ENCODE peak calls at places on chromosomes 5 and 9, in ten cellular contexts. K is ACHN; L is adrenal gland; F is anterior cingulate cortex; C is T-helper 9 cell; O is iris pigment epithelial cell; T is activated CD4-positive, alpha-beta T cell treated with anti-CD3 and anti-CD28 coated beads for 48 hours; E is omental fat pad; R is NCI-H510A treated with DMSO at 0.1 percent for 48 hours; W is naive thymus-derived CD4-positive, alpha-beta T cell. U is an unnamed sample.

GRCh38 chr5:6552612-6553011 is 80.2 kb downstream of the NSUN2 start:
- DNase-seq in K (no peak), L (no peak), F (no peak), C (no peak), O (no peak), T (no peak), E (no peak), R (no peak), W (no peak), U (no peak)

GRCh38 chr5:1467341-1468246 is 22.4 kb upstream of the SLC6A3 start:
- DNase-seq in K (no peak), L (no peak), F (no peak), C (no peak), O (no peak), T (no peak), E (no peak), R (no peak), W (no peak), U (no peak)

GRCh38 chr5:65776707-65777141 is 54.7 kb downstream of the NLN start:
- DNase-seq in K (no peak), L (no peak), F (no peak), C (no peak), O (peak; percentile 74), T (no peak), E (no peak), R (no peak), W (no peak), U (no peak)

GRCh38 chr9:37501957-37502596 is 16.3 kb downstream of the POLR1E start:
- DNase-seq in K (no peak), L (no peak), F (no peak), C (no peak), O (peak; percentile 39), T (no peak), E (no peak), R (no peak), W (no peak), U (no peak)

GRCh38 chr9:2576631-2577030 is 45.0 kb upstream of the VLDLR start:
- DNase-seq in K (no peak), L (no peak), F (no peak), C (no peak), O (no peak), T (no peak), E (no peak), R (peak; percentile 21), W (no peak), U (no peak)

GRCh38 chr9:87556039-87556438 is 58.4 kb downstream of the DAPK1 start:
- DNase-seq in K (no peak), L (no peak), F (no peak), C (no peak), O (no peak), T (no peak), E (no peak), R (peak; percentile 67), W (no peak), U (no peak)

GRCh38 chr5:43017438-43017820 is 22.7 kb downstream of the ANXA2R start:
- DNase-seq in K (no peak), L (peak; percentile 52), F (no peak), C (no peak), O (peak; percentile 42), T (peak; percentile 43), E (no peak), R (no peak), W (no peak), U (no peak)

GRCh38 chr9:112477330-112477729 is 9.3 kb upstream of the KIAA1958 start:
- DNase-seq in K (no peak), L (no peak), F (no peak), C (no peak), O (no peak), T (no peak), E (no peak), R (no peak), W (no peak), U (no peak)

GRCh38 chr5:84149094-84149493 is 235.6 kb downstream of the EDIL3 start:
- DNase-seq in K (no peak), L (no peak), F (no peak), C (no peak), O (no peak), T (no peak), E (no peak), R (no peak), W (no peak), U (no peak)

GRCh38 chr9:136977223-136978072 is at the start of gene PTGDS:
- DNase-seq in K (no peak), L (no peak), F (peak; percentile 95), C (no peak), O (peak; percentile 32), T (no peak), E (no peak), R (no peak), W (no peak), U (no peak)

GRCh38 chr9:124263158-124263557 is 5.4 kb downstream of the NEK6 start:
- DNase-seq in K (no peak), L (no peak), F (no peak), C (no peak), O (no peak), T (no peak), E (no peak), R (no peak), W (no peak), U (no peak)

GRCh38 chr5:90381213-90381929 is 28.2 kb downstream of the CETN3 start:
- DNase-seq in K (no peak), L (no peak), F (no peak), C (no peak), O (no peak), T (no peak), E (no peak), R (no peak), W (no peak), U (no peak)

GRCh38 chr9:131590907-131591844 is 45.9 kb downstream of the PRRT1B start:
- DNase-seq in K (peak; percentile 79), L (peak; percentile 88), F (peak; percentile 73), C (peak; percentile 70), O (peak; percentile 74), T (peak; percentile 85), E (peak; percentile 44), R (peak; percentile 95), W (peak; percentile 71), U (peak; percentile 68)

GRCh38 chr5:56070795-56071539 is 76.2 kb upstream of the IL6ST start:
- DNase-seq in K (no peak), L (no peak), F (no peak), C (no peak), O (no peak), T (no peak), E (no peak), R (no peak), W (peak; percentile 79), U (no peak)

GRCh38 chr9:114140850-114141249 is 14.5 kb upstream of the COL27A1 start:
- DNase-seq in K (no peak), L (no peak), F (no peak), C (no peak), O (no peak), T (no peak), E (no peak), R (no peak), W (no peak), U (no peak)

GRCh38 chr5:120604898-120605297 is 140.8 kb downstream of the PRR16 start:
- DNase-seq in K (peak; percentile 92), L (no peak), F (no peak), C (no peak), O (peak; percentile 98), T (no peak), E (no peak), R (no peak), W (no peak), U (peak; percentile 58)

GRCh38 chr9:16154570-16155078 is 601.8 kb downstream of the CCDC171 start:
- DNase-seq in K (no peak), L (no peak), F (no peak), C (no peak), O (peak; percentile 60), T (peak; percentile 66), E (no peak), R (peak; percentile 8), W (no peak), U (no peak)

GRCh38 chr5:123807177-123807900 is 295.4 kb downstream of the CSNK1G3 start:
- DNase-seq in K (no peak), L (no peak), F (peak; percentile 12), C (no peak), O (no peak), T (no peak), E (no peak), R (no peak), W (no peak), U (no peak)

GRCh38 chr5:178526796-178527457 is 63.3 kb downstream of the COL23A1 start:
- DNase-seq in K (no peak), L (no peak), F (no peak), C (no peak), O (no peak), T (no peak), E (no peak), R (no peak), W (no peak), U (no peak)

GRCh38 chr9:82606761-82607382 is 456.1 kb downstream of the RASEF start:
- DNase-seq in K (peak; percentile 51), L (peak; percentile 16), F (no peak), C (no peak), O (peak; percentile 76), T (peak; percentile 3), E (no peak), R (peak; percentile 48), W (no peak), U (peak; percentile 38)

GRCh38 chr5:542693-543311 is 18.6 kb upstream of the SLC9A3 start:
- DNase-seq in K (no peak), L (peak; percentile 10), F (no peak), C (no peak), O (no peak), T (peak; percentile 4), E (no peak), R (no peak), W (no peak), U (no peak)

GRCh38 chr9:121568541-121569265 is 69.1 kb upstream of the GGTA1 start:
- DNase-seq in K (no peak), L (peak; percentile 75), F (peak; percentile 57), C (no peak), O (no peak), T (no peak), E (no peak), R (no peak), W (no peak), U (no peak)

GRCh38 chr5:113089653-113090335 is 113.2 kb downstream of the DCP2 start:
- DNase-seq in K (no peak), L (no peak), F (no peak), C (no peak), O (no peak), T (no peak), E (no peak), R (no peak), W (no peak), U (no peak)

GRCh38 chr9:115952667-115953316 is 200.8 kb upstream of the PAPPA start:
- DNase-seq in K (no peak), L (no peak), F (no peak), C (no peak), O (peak; percentile 93), T (no peak), E (no peak), R (no peak), W (no peak), U (peak; percentile 67)

GRCh38 chr9:136761545-136761981 is 2.8 kb downstream of the LCN15 start:
- DNase-seq in K (no peak), L (no peak), F (no peak), C (no peak), O (no peak), T (no peak), E (no peak), R (no peak), W (no peak), U (no peak)

GRCh38 chr5:171425596-171426244 is 6.3 kb downstream of the FGF18 start:
- DNase-seq in K (no peak), L (peak; percentile 2), F (no peak), C (no peak), O (no peak), T (no peak), E (no peak), R (no peak), W (no peak), U (peak; percentile 30)

GRCh38 chr9:107275530-107275929 is 7.5 kb upstream of the RAD23B start:
- DNase-seq in K (no peak), L (no peak), F (no peak), C (no peak), O (no peak), T (no peak), E (no peak), R (no peak), W (no peak), U (no peak)

GRCh38 chr5:174045470-174046025 is at the start of gene NSG2:
- DNase-seq in K (peak; percentile 85), L (peak; percentile 90), F (peak; percentile 92), C (no peak), O (peak; percentile 87), T (peak; percentile 67), E (no peak), R (peak; percentile 82), W (no peak), U (peak; percentile 92)